ENCODE peak calls at places on chromosomes 2 and 18, in seven cellular contexts. N is mesenchymal stem cell; I is stimulated activated CD4-positive, alpha-beta T cell treated with anti-CD3 and anti-CD28 coated beads, Interleukin-4, amount 100 ng/mL, for 1 hour; Q is fibroblast of mammary gland; L is activated CD8-positive, alpha-beta memory T cell treated with anti-CD3 and anti-CD28 coated beads, Interleukin-2, amount 50 U/mL, for 4 hours; B is BE2C; E is HFFc6. O is an unnamed sample.

GRCh38 chr2:112482309-112483046 is 522 bp downstream of the TTL start:
- DNase-seq in I (peak; percentile 52), B (peak; percentile 27), Q (peak; percentile 32), N (peak; percentile 60), E (peak; percentile 30), L (peak; percentile 41), O (peak; percentile 12)

GRCh38 chr2:231138699-231139098 is 13.9 kb upstream of the HTR2B start:
- DNase-seq in I (no peak), L (no peak), B (no peak), E (no peak), Q (no peak), N (no peak), O (no peak)

GRCh38 chr2:45652090-45653050 is 895 bp downstream of the PRKCE start:
- DNase-seq in L (peak; percentile 30), N (peak; percentile 54), Q (peak; percentile 58), I (peak; percentile 29), E (peak; percentile 34), B (peak; percentile 72), O (no peak)

GRCh38 chr2:127096280-127096679 is 10.7 kb downstream of the BIN1 start:
- DNase-seq in Q (no peak), I (no peak), N (no peak), B (no peak), E (no peak), L (no peak), O (no peak)

GRCh38 chr2:60152226-60152833 is 401.1 kb downstream of the BCL11A start:
- DNase-seq in B (no peak), L (no peak), Q (peak; percentile 23), N (peak; percentile 6), I (no peak), E (peak; percentile 25), O (no peak)

GRCh38 chr18:76445741-76446232 is 49.3 kb downstream of the ZNF516 start:
- DNase-seq in I (no peak), N (peak; percentile 28), E (no peak), L (no peak), B (no peak), Q (no peak), O (no peak)

GRCh38 chr18:7317804-7318231 is 86.9 kb downstream of the LRRC30 start:
- DNase-seq in Q (no peak), B (no peak), L (no peak), E (no peak), I (no peak), N (no peak), O (no peak)

GRCh38 chr2:102258386-102259074 is 52.8 kb upstream of the IL1RL1 start:
- DNase-seq in I (no peak), L (no peak), B (no peak), E (peak; percentile 90), N (peak; percentile 97), Q (peak; percentile 97), O (no peak)